ENCODE peak calls at places on chromosomes 7 and 10, in seven cellular contexts. F is MM.1S, K is breast epithelium, O is tibial artery, C is epithelial cell of prostate, I is PC-3, T is ovary. L is an unnamed sample.

GRCh38 chr10:126130291-126130710 is 233.9 kb downstream of the FANK1 start:
- DNase-seq in F (no peak), K (peak), O (peak), C (no peak), I (no peak), T (peak), L (no peak)

GRCh38 chr10:124075116-124075955 is 18.1 kb downstream of the CHST15 start:
- DNase-seq in F (no peak), K (no peak), O (no peak), C (no peak), I (no peak), T (peak), L (no peak)

GRCh38 chr7:102287082-102287464 is 405 bp downstream of the SH2B2 start:
- DNase-seq in F (no peak), K (no peak), O (no peak), C (no peak), I (no peak), T (peak), L (no peak)

GRCh38 chr7:95805909-95806308 is 33.6 kb downstream of the DYNC1I1 start:
- DNase-seq in F (no peak), K (no peak), O (no peak), C (no peak), I (no peak), T (no peak), L (no peak)

GRCh38 chr10:77742172-77742571 is 104.6 kb upstream of the KCNMA1 start:
- DNase-seq in F (no peak), K (no peak), O (no peak), C (no peak), I (no peak), T (no peak), L (no peak)

GRCh38 chr10:89792187-89792586 is 90.8 kb downstream of the KIF20B start:
- DNase-seq in F (no peak), K (no peak), O (no peak), C (no peak), I (peak), T (no peak), L (peak)

GRCh38 chr10:60661627-60662026 is 116.7 kb upstream of the CDK1 start:
- DNase-seq in F (no peak), K (no peak), O (no peak), C (no peak), I (peak), T (no peak), L (no peak)

GRCh38 chr7:159113056-159113455 is 31.6 kb downstream of the VIPR2 start:
- DNase-seq in F (no peak), K (no peak), O (no peak), C (no peak), I (no peak), T (no peak), L (no peak)

GRCh38 chr7:158508802-158509385 is 78.7 kb downstream of the PTPRN2 start:
- DNase-seq in F (no peak), K (no peak), O (no peak), C (no peak), I (no peak), T (no peak), L (no peak)

DNA sequence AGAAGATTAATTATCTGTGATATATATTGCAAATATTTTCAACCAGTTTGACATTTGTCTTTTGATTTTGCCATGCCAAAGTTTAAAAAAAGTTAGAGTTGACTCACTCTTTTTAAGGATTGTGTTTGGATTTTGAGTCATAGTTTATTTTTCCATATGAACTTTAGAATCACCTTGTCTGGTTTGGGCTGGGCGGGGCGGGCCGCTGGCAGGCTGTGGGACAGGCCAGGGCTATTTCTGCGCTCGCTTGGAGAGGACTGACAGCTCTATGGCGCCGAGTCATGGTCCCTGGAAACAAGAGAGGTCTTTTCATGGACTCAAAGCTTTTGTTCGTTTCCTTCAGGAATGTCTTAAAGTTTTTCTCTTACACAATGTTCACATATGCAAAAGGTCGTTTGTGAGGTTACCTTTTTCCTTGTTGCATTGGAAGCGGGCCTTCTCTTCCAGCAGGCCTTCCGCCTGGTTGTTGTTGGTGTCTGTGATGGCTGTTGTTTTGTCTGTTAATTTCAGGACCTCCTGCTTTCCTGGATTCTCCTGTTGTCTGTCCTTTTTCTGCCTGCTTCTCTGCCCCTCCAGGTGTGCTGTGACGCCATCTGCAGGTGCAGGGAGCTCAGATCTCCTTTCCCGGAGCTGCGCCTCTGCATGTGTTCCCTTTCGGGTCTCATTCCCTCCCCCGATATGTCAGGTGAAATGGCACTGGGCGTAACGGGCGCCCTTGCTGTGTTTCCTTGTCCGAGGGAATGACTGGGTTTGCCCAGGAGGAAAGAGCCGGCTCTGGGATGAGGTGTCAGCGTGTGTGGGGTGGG is 53.8 kb downstream of the INPP5A start:
- DNase-seq in F (no peak), K (no peak), O (no peak), C (no peak), I (peak), T (no peak), L (peak)
- H3K27ac ChIP-seq in F (no peak), K (no peak), O (peak), C (no peak), I (peak), T (no peak), L (peak)

GRCh38 chr10:13296476-13296875 is 3.4 kb downstream of the PHYH start:
- DNase-seq in F (no peak), K (no peak), O (no peak), C (no peak), I (no peak), T (no peak), L (no peak)

GRCh38 chr10:13298748-13299436 is 972 bp downstream of the PHYH start:
- DNase-seq in F (no peak), K (no peak), O (no peak), C (no peak), I (no peak), T (no peak), L (no peak)

GRCh38 chr10:13302821-13303555 is 3.1 kb upstream of the PHYH start:
- DNase-seq in F (no peak), K (no peak), O (no peak), C (no peak), I (no peak), T (no peak), L (no peak)

GRCh38 chr10:13294784-13295183 is 5.1 kb downstream of the PHYH start:
- DNase-seq in F (no peak), K (no peak), O (no peak), C (no peak), I (no peak), T (no peak), L (no peak)

DNA sequence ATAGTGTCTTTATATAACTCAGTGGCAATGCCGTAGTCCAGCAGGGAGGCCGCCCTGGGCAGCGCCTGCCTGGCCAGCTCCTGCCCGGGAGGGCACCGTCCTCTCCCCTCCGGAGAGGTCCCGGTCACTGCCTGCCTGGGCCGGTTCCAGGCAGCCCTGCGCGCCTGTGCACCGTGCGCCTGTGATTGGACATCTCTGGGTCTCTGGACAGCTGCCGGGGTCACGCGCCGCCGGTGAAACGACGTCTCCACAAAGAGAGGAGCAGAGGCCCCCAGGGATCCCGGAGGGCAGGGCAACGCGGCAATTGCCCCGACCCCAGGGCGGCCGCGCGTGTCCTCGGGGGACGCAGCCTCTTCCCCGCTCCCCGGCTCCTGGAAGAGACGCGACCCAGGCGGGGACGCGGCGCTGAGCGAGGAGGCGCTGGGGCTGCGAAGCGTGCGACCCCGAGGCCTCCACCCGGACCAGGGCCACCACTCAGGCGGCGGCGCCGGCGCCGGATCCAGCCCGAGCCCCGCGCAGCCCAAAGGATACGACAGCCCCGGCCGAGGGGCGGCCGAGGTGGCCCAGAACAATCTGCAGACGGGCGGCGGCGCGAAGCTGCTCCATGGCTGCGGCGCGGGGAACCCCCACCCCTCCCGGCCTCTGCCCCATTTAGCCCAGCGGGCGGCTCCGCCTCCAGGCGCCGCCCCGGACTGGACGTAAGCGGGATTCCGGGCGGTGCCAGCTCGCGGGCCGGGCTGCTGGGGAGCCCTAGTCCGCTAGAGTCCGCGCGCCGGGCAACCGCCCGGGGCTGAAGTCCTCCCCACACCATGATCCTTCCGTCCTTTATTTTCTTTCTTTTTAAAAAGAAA is at the start of gene PHYH:
- DNase-seq in F (peak), K (peak), O (peak), C (peak), I (peak), T (peak), L (peak)
- H3K27ac ChIP-seq in F (peak), K (peak), O (peak), C (peak), I (peak), T (peak), L (peak)

DNA sequence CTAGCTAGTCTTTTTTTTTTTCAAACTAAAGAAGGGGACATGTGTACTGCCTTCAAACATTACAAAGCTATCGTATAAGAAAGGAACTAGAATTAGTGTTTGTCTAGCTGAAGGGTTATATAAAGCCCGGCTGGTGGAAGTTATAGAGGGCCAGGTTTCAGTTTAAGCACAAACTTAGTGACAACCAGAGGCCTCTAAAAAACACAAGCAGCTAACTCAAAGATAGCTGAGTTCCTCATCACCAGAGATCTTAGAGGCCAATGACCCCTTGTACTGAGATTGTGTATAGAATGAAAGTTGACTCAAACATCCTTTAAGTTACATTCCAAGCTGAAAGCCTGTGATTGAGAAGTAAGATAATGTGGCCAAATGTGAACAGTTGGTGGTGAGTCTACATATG is 28.1 kb upstream of the SGMS1 start:
- DNase-seq in F (no peak), K (no peak), O (no peak), C (no peak), I (no peak), T (no peak), L (no peak)
- H3K27ac ChIP-seq in F (no peak), K (no peak), O (no peak), C (no peak), I (no peak), T (no peak), L (no peak)

GRCh38 chr7:41098846-41099245 is 604.0 kb downstream of the INHBA start:
- DNase-seq in F (no peak), K (no peak), O (no peak), C (no peak), I (no peak), T (no peak), L (no peak)

GRCh38 chr7:41098402-41098801 is 604.5 kb downstream of the INHBA start:
- DNase-seq in F (no peak), K (no peak), O (no peak), C (no peak), I (no peak), T (no peak), L (no peak)

GRCh38 chr7:41093141-41093540 is 609.7 kb downstream of the INHBA start:
- DNase-seq in F (peak), K (no peak), O (no peak), C (no peak), I (no peak), T (no peak), L (no peak)

GRCh38 chr7:41097501-41097900 is 605.4 kb downstream of the INHBA start:
- DNase-seq in F (no peak), K (no peak), O (no peak), C (peak), I (peak), T (no peak), L (peak)

DNA sequence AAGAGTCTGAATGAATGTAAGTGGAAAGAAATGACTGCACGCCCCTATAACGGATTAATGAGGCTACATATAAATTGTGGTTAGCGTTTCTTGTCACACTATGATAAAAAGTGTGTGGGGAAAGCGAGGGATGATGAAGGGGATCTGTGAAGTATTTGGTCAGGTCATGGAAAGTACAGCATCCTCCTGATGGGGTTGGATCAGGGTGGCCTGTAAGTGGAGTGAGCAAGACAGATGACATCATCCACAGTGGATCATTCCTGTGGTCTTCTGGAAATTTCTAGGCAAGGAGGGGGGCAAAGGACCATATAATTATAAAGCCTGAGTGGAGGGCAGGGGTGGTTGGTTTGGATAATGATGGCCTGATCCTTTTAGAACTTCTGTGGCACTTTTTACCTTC is 606.0 kb downstream of the INHBA start:
- DNase-seq in F (no peak), K (no peak), O (no peak), C (no peak), I (no peak), T (no peak), L (no peak)
- H3K27ac ChIP-seq in F (no peak), K (no peak), O (no peak), C (peak), I (no peak), T (no peak), L (no peak)

DNA sequence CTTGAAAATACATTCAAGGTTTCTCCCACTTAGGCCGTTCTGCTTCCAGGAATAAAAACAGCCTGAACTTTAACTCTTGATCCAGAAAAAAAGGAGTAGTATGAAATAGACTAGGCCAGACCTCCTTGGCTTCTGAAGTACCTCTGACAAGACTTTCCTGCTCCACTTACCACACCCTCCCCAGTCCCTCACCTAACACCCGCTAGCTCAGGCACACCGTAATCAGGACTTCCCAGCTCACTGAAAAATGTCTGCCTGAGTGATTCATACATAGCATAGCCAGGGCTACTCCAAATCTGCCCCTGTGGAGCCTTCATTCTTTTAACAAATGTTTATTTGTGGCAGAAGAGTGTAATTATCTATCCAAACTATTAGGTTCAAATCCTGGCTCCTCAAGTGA is 30.3 kb upstream of the IL6 start:
- DNase-seq in F (no peak), K (no peak), O (no peak), C (peak), I (no peak), T (no peak), L (peak)
- H3K27ac ChIP-seq in F (no peak), K (no peak), O (no peak), C (no peak), I (no peak), T (peak), L (no peak)